ENCODE peak calls at places on chromosomes 13 and 19, in six cellular contexts. D, L, O, R, H and J are unnamed samples.

GRCh38 chr19:39296055-39296645 is at the start of gene IFNL1:
- DNase-seq in D (no peak), L (no peak), O (no peak), R (no peak), H (no peak), J (peak)

GRCh38 chr13:96053003-96053703 is at the start of gene UGGT2:
- DNase-seq in D (peak), L (peak), O (peak), R (peak), H (peak), J (peak)

GRCh38 chr19:12952488-12953455 is 4.3 kb downstream of the GADD45GIP1 start:
- DNase-seq in D (no peak), L (no peak), O (no peak), R (no peak), H (no peak), J (peak)

GRCh38 chr13:26017932-26018690 is 33.7 kb downstream of the SHISA2 start:
- DNase-seq in D (no peak), L (no peak), O (no peak), R (no peak), H (no peak), J (no peak)

GRCh38 chr19:54164369-54165068 is 5.0 kb upstream of the LENG1 start:
- DNase-seq in D (no peak), L (no peak), O (peak), R (peak), H (no peak), J (peak)

GRCh38 chr19:1074512-1075283 is 7.7 kb downstream of the ARHGAP45 start:
- DNase-seq in D (no peak), L (no peak), O (peak), R (peak), H (no peak), J (no peak)

GRCh38 chr19:12786149-12786870 is 5.0 kb upstream of the JUNB start:
- DNase-seq in D (no peak), L (no peak), O (peak), R (peak), H (peak), J (peak)

GRCh38 chr13:44352202-44352601 is 21.4 kb upstream of the SERP2 start:
- DNase-seq in D (no peak), L (no peak), O (no peak), R (no peak), H (no peak), J (no peak)

GRCh38 chr13:33108620-33109019 is 92.4 kb downstream of the KL start:
- DNase-seq in D (no peak), L (no peak), O (no peak), R (no peak), H (no peak), J (no peak)

GRCh38 chr19:58570770-58571574 is 2.2 kb downstream of the MZF1 start:
- DNase-seq in D (peak), L (no peak), O (peak), R (peak), H (peak), J (no peak)

GRCh38 chr13:94987869-94988268 is 275.5 kb upstream of the SOX21 start:
- DNase-seq in D (no peak), L (no peak), O (no peak), R (no peak), H (no peak), J (peak)

GRCh38 chr19:56119585-56119978 is 1.5 kb downstream of the ZNF787 start:
- DNase-seq in D (no peak), L (no peak), O (peak), R (peak), H (peak), J (peak)

GRCh38 chr19:3838661-3839060 is 30.2 kb downstream of the ZFR2 start:
- DNase-seq in D (no peak), L (no peak), O (no peak), R (no peak), H (no peak), J (no peak)

GRCh38 chr13:62473190-62473943 is 1057.7 kb upstream of the PCDH20 start:
- DNase-seq in D (no peak), L (no peak), O (no peak), R (no peak), H (no peak), J (no peak)

GRCh38 chr13:108214511-108215383 is 589 bp downstream of the LIG4 start:
- DNase-seq in D (peak), L (no peak), O (peak), R (peak), H (no peak), J (peak)

GRCh38 chr19:30846102-30846501 is 473.9 kb downstream of the ZNF536 start:
- DNase-seq in D (no peak), L (no peak), O (no peak), R (no peak), H (no peak), J (no peak)

GRCh38 chr19:28948531-28948930 is 264.4 kb downstream of the UQCRFS1 start:
- DNase-seq in D (no peak), L (no peak), O (no peak), R (no peak), H (no peak), J (no peak)

GRCh38 chr13:110126391-110126961 is 180.5 kb downstream of the COL4A1 start:
- DNase-seq in D (peak), L (peak), O (no peak), R (no peak), H (peak), J (peak)

GRCh38 chr19:1139126-1139525 is 34.9 kb downstream of the SBNO2 start:
- DNase-seq in D (no peak), L (no peak), O (no peak), R (no peak), H (no peak), J (no peak)

GRCh38 chr19:18412610-18413239 is 6.5 kb upstream of the SSBP4 start:
- DNase-seq in D (no peak), L (no peak), O (peak), R (no peak), H (peak), J (no peak)

GRCh38 chr13:50306096-50306495 is 290.9 kb downstream of the KCNRG start:
- DNase-seq in D (no peak), L (no peak), O (no peak), R (no peak), H (no peak), J (no peak)

GRCh38 chr19:33865306-33865705 is 68.6 kb downstream of the KCTD15 start:
- DNase-seq in D (no peak), L (no peak), O (no peak), R (no peak), H (no peak), J (no peak)

GRCh38 chr19:50777261-50777660 is 7.0 kb downstream of the GPR32 start:
- DNase-seq in D (no peak), L (no peak), O (no peak), R (no peak), H (no peak), J (no peak)
- H3K4me3 ChIP-seq in D (no peak), L (no peak), O (no peak), R (no peak), H (no peak), J (no peak)

GRCh38 chr19:10819124-10820060 is 16.6 kb downstream of the TMED1 start:
- DNase-seq in D (no peak), L (no peak), O (no peak), R (no peak), H (no peak), J (no peak)

GRCh38 chr19:10818306-10819123 is 17.5 kb downstream of the TMED1 start:
- DNase-seq in D (no peak), L (no peak), O (no peak), R (no peak), H (no peak), J (no peak)

GRCh38 chr19:10817291-10818038 is 18.5 kb downstream of the TMED1 start:
- DNase-seq in D (peak), L (no peak), O (no peak), R (peak), H (no peak), J (no peak)

GRCh38 chr19:10816691-10817090 is 19.3 kb downstream of the TMED1 start:
- DNase-seq in D (no peak), L (no peak), O (no peak), R (no peak), H (no peak), J (no peak)

GRCh38 chr19:10820173-10820572 is 15.8 kb downstream of the TMED1 start:
- DNase-seq in D (no peak), L (no peak), O (no peak), R (no peak), H (no peak), J (no peak)
- TF ChIP-seq CTCF in D (peak), L (peak), O (no peak), R (peak), H (peak), J (peak)

DNA sequence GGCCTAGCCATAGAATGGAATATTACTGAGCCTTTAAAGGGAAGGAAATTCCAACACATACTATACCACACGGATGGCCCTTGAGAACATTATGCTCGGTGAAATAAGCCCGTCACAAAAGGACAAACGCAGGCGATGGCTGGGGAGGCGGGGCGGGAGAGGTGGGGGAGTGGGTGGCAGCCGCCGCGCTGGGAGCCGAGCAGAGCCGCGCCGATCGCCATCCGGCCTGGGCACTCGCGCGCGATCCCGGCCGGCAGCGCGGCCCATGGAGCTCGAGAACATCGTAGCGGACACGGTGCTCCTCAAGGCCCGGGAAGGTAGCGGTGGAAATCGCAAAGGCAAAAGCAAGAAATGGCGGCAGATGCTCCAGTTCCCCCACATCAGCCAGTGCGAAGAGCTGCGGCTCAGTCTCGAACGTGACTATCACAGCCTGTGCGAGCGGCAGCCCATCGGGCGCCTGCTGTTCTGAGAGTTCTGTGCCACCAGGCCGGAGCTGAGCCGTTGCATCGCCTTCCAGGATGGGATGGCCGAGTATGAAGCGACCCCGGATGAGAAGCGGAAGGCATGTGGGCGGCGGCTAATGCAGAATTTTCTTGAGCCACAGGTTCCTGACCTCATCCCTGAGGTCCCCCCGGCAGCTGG is 140.1 kb downstream of the ZDHHC20 start:
- DNase-seq in D (no peak), L (no peak), O (no peak), R (no peak), H (no peak), J (no peak)
- H3K4me3 ChIP-seq in D (no peak), L (no peak), O (no peak), R (no peak), H (no peak), J (no peak)

GRCh38 chr13:97127842-97128241 is 94.3 kb upstream of the MBNL2 start:
- DNase-seq in D (no peak), L (no peak), O (no peak), R (no peak), H (no peak), J (no peak)

GRCh38 chr13:97122381-97122996 is 99.6 kb upstream of the MBNL2 start:
- DNase-seq in D (no peak), L (peak), O (no peak), R (no peak), H (no peak), J (peak)

GRCh38 chr13:97125810-97126738 is 96.1 kb upstream of the MBNL2 start:
- DNase-seq in D (peak), L (peak), O (no peak), R (no peak), H (peak), J (peak)

GRCh38 chr13:97124237-97124636 is 97.9 kb upstream of the MBNL2 start:
- DNase-seq in D (no peak), L (no peak), O (no peak), R (no peak), H (no peak), J (no peak)

GRCh38 chr13:97125051-97125809 is 96.9 kb upstream of the MBNL2 start:
- DNase-seq in D (peak), L (peak), O (no peak), R (peak), H (peak), J (peak)
- TF ChIP-seq CTCF in D (peak), L (no peak), O (no peak), R (no peak), H (no peak), J (no peak)

GRCh38 chr13:27919934-27920676 is at the start of gene PDX1:
- DNase-seq in D (no peak), L (no peak), O (peak), R (peak), H (no peak), J (peak)
- H3K4me3 ChIP-seq in D (peak), L (peak), O (peak), R (peak), H (peak), J (peak)

GRCh38 chr13:30170569-30170968 is 136.8 kb downstream of the KATNAL1 start:
- DNase-seq in D (no peak), L (no peak), O (no peak), R (no peak), H (no peak), J (no peak)

GRCh38 chr13:30169442-30169841 is 137.9 kb downstream of the KATNAL1 start:
- DNase-seq in D (no peak), L (no peak), O (no peak), R (no peak), H (no peak), J (no peak)

GRCh38 chr13:30164141-30164540 is 143.2 kb downstream of the KATNAL1 start:
- DNase-seq in D (no peak), L (no peak), O (no peak), R (no peak), H (no peak), J (no peak)

GRCh38 chr13:30165071-30165470 is 142.3 kb downstream of the KATNAL1 start:
- DNase-seq in D (no peak), L (no peak), O (no peak), R (no peak), H (no peak), J (no peak)

GRCh38 chr13:30165791-30166190 is 141.6 kb downstream of the KATNAL1 start:
- DNase-seq in D (no peak), L (no peak), O (no peak), R (no peak), H (no peak), J (no peak)
- TF ChIP-seq CTCF in D (no peak), L (no peak), O (no peak), R (no peak), H (no peak), J (no peak)

DNA sequence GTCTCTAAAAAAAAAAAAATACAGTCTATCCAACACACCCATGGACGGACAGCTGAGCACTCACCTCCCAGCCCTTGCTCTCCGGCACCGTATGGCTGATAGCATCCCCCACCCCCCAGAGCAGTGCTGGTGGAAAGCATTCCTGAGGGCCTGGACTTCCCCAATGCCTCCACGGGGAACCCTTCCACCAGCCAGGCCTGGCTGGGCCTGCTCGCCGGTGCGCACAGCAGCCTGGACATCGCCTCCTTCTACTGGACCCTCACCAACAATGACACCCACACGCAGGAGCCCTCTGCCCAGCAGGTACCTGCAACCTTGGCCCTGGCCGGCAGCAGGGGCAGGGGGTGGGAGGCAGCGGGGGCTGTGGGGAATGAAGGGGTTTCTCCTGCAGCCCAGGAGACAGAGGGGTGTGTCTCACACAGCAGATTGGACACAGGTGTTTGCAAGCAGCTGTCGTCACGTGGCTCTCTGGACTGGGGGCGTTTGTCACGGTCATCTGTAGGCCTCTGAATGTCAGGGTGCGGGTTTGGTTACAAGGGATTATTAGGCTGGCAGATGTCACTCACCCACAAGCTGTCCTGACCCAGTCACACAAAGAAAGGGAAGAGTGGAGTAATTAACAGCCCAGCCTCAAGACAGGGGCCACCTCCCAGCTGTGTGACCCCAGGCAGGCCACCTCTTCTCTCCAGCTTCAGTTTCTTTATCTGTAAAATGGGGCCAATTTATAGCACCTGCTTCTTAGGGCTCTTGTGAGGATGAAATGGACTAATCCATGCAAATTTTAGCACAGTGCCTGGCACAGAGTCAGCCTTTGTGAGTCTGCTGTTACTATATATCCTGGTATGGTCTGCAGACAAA is 19.3 kb downstream of the PLD3 start:
- DNase-seq in D (no peak), L (no peak), O (no peak), R (no peak), H (no peak), J (no peak)
- H3K4me3 ChIP-seq in D (no peak), L (no peak), O (no peak), R (no peak), H (no peak), J (no peak)

DNA sequence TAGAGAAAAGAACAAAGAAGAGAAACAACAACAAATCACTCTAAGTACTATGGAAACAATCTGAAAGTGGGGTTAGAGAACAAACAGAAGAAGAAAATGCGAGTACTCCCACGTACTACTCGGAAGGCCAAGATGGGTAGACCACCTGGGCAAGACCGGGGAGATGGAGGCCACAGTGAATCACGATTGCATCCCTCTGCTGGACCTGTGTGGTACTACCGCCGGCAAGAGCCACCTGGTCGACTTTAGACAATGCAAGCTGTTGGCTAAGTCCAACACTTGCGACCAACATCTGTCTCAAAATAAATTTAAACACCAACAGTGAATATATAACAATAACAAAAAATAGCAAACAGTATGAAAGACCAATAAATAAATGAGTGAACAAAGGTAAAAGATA is 45.5 kb upstream of the ZNF91 start:
- DNase-seq in D (no peak), L (no peak), O (no peak), R (no peak), H (peak), J (no peak)
- TF ChIP-seq CTCF in D (no peak), L (peak), O (peak), R (no peak), H (peak), J (peak)

DNA sequence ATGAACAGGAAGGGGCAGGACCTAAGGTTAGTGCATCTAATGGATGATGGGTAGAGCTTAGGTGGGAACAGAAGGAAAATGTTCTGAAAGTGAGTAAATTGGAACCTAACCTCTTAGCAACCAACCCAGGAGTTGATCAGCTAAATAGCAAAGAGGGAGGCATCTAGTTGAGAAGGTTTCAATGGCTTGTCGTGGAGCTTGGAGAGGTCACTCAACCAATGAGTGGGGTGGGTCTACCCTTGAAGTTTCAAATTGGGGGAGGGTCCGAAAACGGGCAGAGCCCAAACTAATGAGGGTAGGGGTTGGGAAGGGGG is 5.7 kb upstream of the SHKBP1 start:
- DNase-seq in D (no peak), L (no peak), O (no peak), R (no peak), H (no peak), J (no peak)
- H3K4me3 ChIP-seq in D (no peak), L (peak), O (no peak), R (no peak), H (no peak), J (peak)